ENCODE peak calls at places on chromosomes 1 and 21, in five cellular contexts. Q is activated naive CD8-positive, alpha-beta T cell treated with anti-CD3 and anti-CD28 coated beads for 36 hours; V is endothelial cell; M is psoas muscle; D is nephron progenitor cell. X is an unnamed sample.

GRCh38 chr1:204461331-204462228 is 33.0 kb downstream of the PIK3C2B start:
- DNase-seq in Q (peak), V (peak), M (no peak), D (no peak), X (peak)

GRCh38 chr21:39003982-39004775 is 179.1 kb downstream of the PSMG1 start:
- DNase-seq in Q (peak), V (no peak), M (no peak), D (no peak), X (no peak)

GRCh38 chr1:19405195-19405760 is 80.1 kb downstream of the CAPZB start:
- DNase-seq in Q (no peak), V (no peak), M (no peak), D (no peak), X (no peak)

GRCh38 chr1:184113251-184113650 is 61.7 kb downstream of the TSEN15 start:
- DNase-seq in Q (no peak), V (no peak), M (no peak), D (no peak), X (no peak)

GRCh38 chr1:230797376-230798186 is 50.4 kb downstream of the CAPN9 start:
- DNase-seq in Q (no peak), V (peak), M (peak), D (peak), X (peak)

GRCh38 chr1:116910379-116911165 is 856 bp downstream of the PTGFRN start:
- DNase-seq in Q (peak), V (peak), M (peak), D (peak), X (peak)

GRCh38 chr1:183633676-183634343 is 1.8 kb downstream of the ARPC5 start:
- DNase-seq in Q (peak), V (no peak), M (no peak), D (no peak), X (no peak)

GRCh38 chr1:246306415-246307037 is 200.6 kb downstream of the SMYD3 start:
- DNase-seq in Q (no peak), V (no peak), M (no peak), D (no peak), X (no peak)

GRCh38 chr1:15570861-15571260 is 14.0 kb downstream of the AGMAT start:
- DNase-seq in Q (no peak), V (no peak), M (no peak), D (no peak), X (no peak)

GRCh38 chr1:217620814-217621213 is 10.1 kb downstream of the GPATCH2 start:
- DNase-seq in Q (no peak), V (no peak), M (no peak), D (no peak), X (no peak)

GRCh38 chr1:90989990-90990389 is 31.8 kb downstream of the ZNF644 start:
- DNase-seq in Q (no peak), V (no peak), M (no peak), D (no peak), X (no peak)

GRCh38 chr1:93304716-93305138 is 41.0 kb upstream of the DR1 start:
- DNase-seq in Q (peak), V (peak), M (no peak), D (peak), X (peak)

GRCh38 chr21:22106720-22107410 is 1108.7 kb downstream of the NCAM2 start:
- DNase-seq in Q (no peak), V (no peak), M (no peak), D (no peak), X (no peak)

GRCh38 chr1:236677641-236678235 is 8.6 kb upstream of the ACTN2 start:
- DNase-seq in Q (no peak), V (no peak), M (no peak), D (no peak), X (no peak)

GRCh38 chr1:61078611-61079010 is 3.8 kb upstream of the NFIA start:
- DNase-seq in Q (no peak), V (no peak), M (no peak), D (no peak), X (no peak)

GRCh38 chr1:40868051-40868723 is 6.0 kb upstream of the CITED4 start:
- DNase-seq in Q (no peak), V (no peak), M (no peak), D (no peak), X (no peak)

GRCh38 chr1:171884475-171884874 is 43.2 kb downstream of the DNM3 start:
- DNase-seq in Q (no peak), V (no peak), M (no peak), D (no peak), X (no peak)

GRCh38 chr1:14167889-14168288 is 430.6 kb upstream of the KAZN start:
- DNase-seq in Q (no peak), V (no peak), M (no peak), D (no peak), X (no peak)

GRCh38 chr1:53108646-53109580 is 33.5 kb downstream of the SLC1A7 start:
- DNase-seq in Q (no peak), V (no peak), M (no peak), D (no peak), X (no peak)

GRCh38 chr1:175563556-175563955 is 179.8 kb downstream of the TNR start:
- DNase-seq in Q (no peak), V (no peak), M (no peak), D (no peak), X (no peak)

GRCh38 chr1:177798614-177799013 is 171.2 kb downstream of the SEC16B start:
- DNase-seq in Q (no peak), V (no peak), M (no peak), D (no peak), X (no peak)

GRCh38 chr1:26991310-26992116 is 2.0 kb upstream of the TRNP1 start:
- DNase-seq in Q (no peak), V (no peak), M (no peak), D (no peak), X (no peak)

GRCh38 chr1:99004270-99005141 is at the start of gene PLPPR5:
- DNase-seq in Q (peak), V (peak), M (peak), D (peak), X (peak)

GRCh38 chr1:213122514-213122929 is 71.5 kb downstream of the RPS6KC1 start:
- DNase-seq in Q (no peak), V (no peak), M (no peak), D (no peak), X (no peak)

GRCh38 chr21:33975548-33976081 is 60.0 kb upstream of the ATP5PO start:
- DNase-seq in Q (peak), V (no peak), M (no peak), D (no peak), X (no peak)

GRCh38 chr1:218346391-218347204 is 1.5 kb downstream of the TGFB2 start:
- DNase-seq in Q (peak), V (peak), M (peak), D (peak), X (peak)

GRCh38 chr1:231533240-231533639 is 4.8 kb downstream of the TSNAX start:
- DNase-seq in Q (no peak), V (no peak), M (no peak), D (no peak), X (no peak)

GRCh38 chr1:172824199-172824598 is 165.3 kb downstream of the FASLG start:
- DNase-seq in Q (no peak), V (no peak), M (no peak), D (no peak), X (no peak)

GRCh38 chr1:110602466-110602865 is 3.7 kb downstream of the KCNA2 start:
- DNase-seq in Q (no peak), V (no peak), M (no peak), D (no peak), X (no peak)

GRCh38 chr1:92994105-92994712 is 32.9 kb upstream of the DIPK1A start:
- DNase-seq in Q (peak), V (peak), M (no peak), D (peak), X (peak)

GRCh38 chr21:45255381-45256020 is 32.2 kb downstream of the POFUT2 start:
- DNase-seq in Q (peak), V (no peak), M (peak), D (no peak), X (peak)

GRCh38 chr1:79369091-79369490 is 362.6 kb upstream of the ADGRL4 start:
- DNase-seq in Q (no peak), V (no peak), M (no peak), D (no peak), X (no peak)

GRCh38 chr21:43609501-43610340 is 49.6 kb downstream of the HSF2BP start:
- DNase-seq in Q (no peak), V (no peak), M (no peak), D (no peak), X (peak)

GRCh38 chr1:17352419-17352909 is 19.5 kb upstream of the PADI6 start:
- DNase-seq in Q (no peak), V (no peak), M (no peak), D (no peak), X (no peak)

GRCh38 chr1:227924838-227925574 is 22.7 kb downstream of the WNT9A start:
- DNase-seq in Q (no peak), V (no peak), M (peak), D (no peak), X (no peak)

GRCh38 chr1:222009105-222009730 is 267.3 kb upstream of the DUSP10 start:
- DNase-seq in Q (peak), V (no peak), M (no peak), D (peak), X (peak)

GRCh38 chr1:55747285-55747890 is 532.2 kb upstream of the USP24 start:
- DNase-seq in Q (no peak), V (no peak), M (no peak), D (no peak), X (no peak)

X was measured in adrenal gland.